ENCODE peak calls at places on chromosomes 12 and 14, in nine cellular contexts. R, S, B, Z, O, A, K, T and X are unnamed samples.
A peak's percentile ranks its signal among the peaks of the same experiment; 100 is the strongest.

GRCh38 chr14:69355155-69355954 is 42.7 kb downstream of the ERH start:
- DNase-seq in R (no peak), S (no peak), B (no peak), Z (no peak), O (no peak), A (no peak), K (no peak), T (no peak), X (no peak)

GRCh38 chr12:131505561-131505960 is 205.3 kb upstream of the SFSWAP start:
- DNase-seq in R (no peak), S (no peak), B (no peak), Z (no peak), O (no peak), A (no peak), K (no peak), T (no peak), X (no peak)

GRCh38 chr12:6200266-6201198 is at the start of gene CD9:
- DNase-seq in R (no peak), S (no peak), B (peak; percentile 30), Z (peak; percentile 80), O (peak; percentile 83), A (no peak), K (no peak), T (no peak), X (no peak)

GRCh38 chr14:22569749-22570131 is 19.3 kb downstream of the DAD1 start:
- DNase-seq in R (no peak), S (no peak), B (no peak), Z (no peak), O (no peak), A (no peak), K (no peak), T (no peak), X (no peak)

GRCh38 chr14:41830679-41831078 is 224.0 kb downstream of the LRFN5 start:
- DNase-seq in R (no peak), S (no peak), B (no peak), Z (no peak), O (no peak), A (no peak), K (no peak), T (no peak), X (no peak)

GRCh38 chr14:20697273-20698017 is 8.9 kb downstream of the ANG start:
- DNase-seq in R (no peak), S (peak; percentile 74), B (peak; percentile 58), Z (peak; percentile 60), O (peak; percentile 82), A (peak; percentile 62), K (no peak), T (peak; percentile 67), X (peak; percentile 40)

GRCh38 chr12:119592232-119592631 is 1.3 kb upstream of the TMEM233 start:
- DNase-seq in R (no peak), S (no peak), B (no peak), Z (no peak), O (no peak), A (peak; percentile 53), K (no peak), T (no peak), X (no peak)

GRCh38 chr12:75951399-75952228 is 80.0 kb downstream of the PHLDA1 start:
- DNase-seq in R (no peak), S (no peak), B (no peak), Z (no peak), O (no peak), A (peak; percentile 37), K (no peak), T (no peak), X (no peak)

GRCh38 chr14:22070119-22070982 is 396.7 kb upstream of the OR4E1 start:
- DNase-seq in R (no peak), S (peak; percentile 7), B (peak; percentile 26), Z (peak; percentile 33), O (peak; percentile 37), A (no peak), K (no peak), T (no peak), X (no peak)